ENCODE peak calls at places on chromosome 10, in ten cellular contexts. One of them, this sample, is unnamed.

GRCh38 chr10:5442056-5442989 is 30.0 kb downstream of the NET1 start:
- DNase-seq in sciatic nerve: no peak
- DNase-seq in skeletal muscle cell: no peak
- DNase-seq in endodermal cell: no peak
- DNase-seq in stimulated activated CD8-positive, alpha-beta memory T cell treated with anti-CD3 and anti-CD28 coated beads, Interleukin-4, amount 100 ng/mL, for 48 hours: no peak
- DNase-seq in cerebellar cortex: peak
- DNase-seq in C1 segment of cervical spinal cord: no peak
- DNase-seq in stimulated activated CD4-positive, alpha-beta T cell treated with anti-CD3 and anti-CD28 coated beads, Interleukin-12 subunit alpha, Interleukin-12 subunit beta, amount 100 ng/mL, for 4 hours: no peak
- DNase-seq in activated CD4-positive, CD25-positive, alpha-beta regulatory T cell: no peak
- DNase-seq in hepatocyte: peak
- DNase-seq in this sample: no peak

GRCh38 chr10:109996225-109996624 is 11.6 kb upstream of the ADD3 start:
- DNase-seq in C1 segment of cervical spinal cord: no peak
- DNase-seq in activated CD4-positive, CD25-positive, alpha-beta regulatory T cell: no peak
- DNase-seq in stimulated activated CD4-positive, alpha-beta T cell treated with anti-CD3 and anti-CD28 coated beads, Interleukin-12 subunit alpha, Interleukin-12 subunit beta, amount 100 ng/mL, for 4 hours: no peak
- DNase-seq in cerebellar cortex: no peak
- DNase-seq in stimulated activated CD8-positive, alpha-beta memory T cell treated with anti-CD3 and anti-CD28 coated beads, Interleukin-4, amount 100 ng/mL, for 48 hours: no peak
- DNase-seq in hepatocyte: peak
- DNase-seq in skeletal muscle cell: no peak
- DNase-seq in endodermal cell: no peak
- DNase-seq in sciatic nerve: no peak
- DNase-seq in this sample: no peak

GRCh38 chr10:71462642-71462935 is 65.9 kb downstream of the CDH23 start:
- DNase-seq in endodermal cell: no peak
- DNase-seq in cerebellar cortex: peak
- DNase-seq in C1 segment of cervical spinal cord: no peak
- DNase-seq in hepatocyte: no peak
- DNase-seq in stimulated activated CD8-positive, alpha-beta memory T cell treated with anti-CD3 and anti-CD28 coated beads, Interleukin-4, amount 100 ng/mL, for 48 hours: no peak
- DNase-seq in skeletal muscle cell: no peak
- DNase-seq in stimulated activated CD4-positive, alpha-beta T cell treated with anti-CD3 and anti-CD28 coated beads, Interleukin-12 subunit alpha, Interleukin-12 subunit beta, amount 100 ng/mL, for 4 hours: no peak
- DNase-seq in sciatic nerve: no peak
- DNase-seq in activated CD4-positive, CD25-positive, alpha-beta regulatory T cell: no peak
- DNase-seq in this sample: no peak

GRCh38 chr10:43926875-43927406 is 278.3 kb upstream of the ZNF32 start:
- DNase-seq in stimulated activated CD4-positive, alpha-beta T cell treated with anti-CD3 and anti-CD28 coated beads, Interleukin-12 subunit alpha, Interleukin-12 subunit beta, amount 100 ng/mL, for 4 hours: no peak
- DNase-seq in endodermal cell: peak
- DNase-seq in cerebellar cortex: no peak
- DNase-seq in activated CD4-positive, CD25-positive, alpha-beta regulatory T cell: no peak
- DNase-seq in skeletal muscle cell: no peak
- DNase-seq in C1 segment of cervical spinal cord: no peak
- DNase-seq in hepatocyte: no peak
- DNase-seq in sciatic nerve: no peak
- DNase-seq in stimulated activated CD8-positive, alpha-beta memory T cell treated with anti-CD3 and anti-CD28 coated beads, Interleukin-4, amount 100 ng/mL, for 48 hours: no peak
- DNase-seq in this sample: no peak

GRCh38 chr10:124870854-124871425 is 69.3 kb downstream of the ABRAXAS2 start:
- DNase-seq in activated CD4-positive, CD25-positive, alpha-beta regulatory T cell: no peak
- DNase-seq in skeletal muscle cell: no peak
- DNase-seq in sciatic nerve: no peak
- DNase-seq in stimulated activated CD8-positive, alpha-beta memory T cell treated with anti-CD3 and anti-CD28 coated beads, Interleukin-4, amount 100 ng/mL, for 48 hours: no peak
- DNase-seq in endodermal cell: peak
- DNase-seq in cerebellar cortex: no peak
- DNase-seq in C1 segment of cervical spinal cord: no peak
- DNase-seq in stimulated activated CD4-positive, alpha-beta T cell treated with anti-CD3 and anti-CD28 coated beads, Interleukin-12 subunit alpha, Interleukin-12 subunit beta, amount 100 ng/mL, for 4 hours: no peak
- DNase-seq in hepatocyte: no peak
- DNase-seq in this sample: no peak

GRCh38 chr10:75238182-75239180 is 2.7 kb upstream of the COMTD1 start:
- DNase-seq in stimulated activated CD4-positive, alpha-beta T cell treated with anti-CD3 and anti-CD28 coated beads, Interleukin-12 subunit alpha, Interleukin-12 subunit beta, amount 100 ng/mL, for 4 hours: no peak
- DNase-seq in cerebellar cortex: no peak
- DNase-seq in skeletal muscle cell: no peak
- DNase-seq in C1 segment of cervical spinal cord: no peak
- DNase-seq in stimulated activated CD8-positive, alpha-beta memory T cell treated with anti-CD3 and anti-CD28 coated beads, Interleukin-4, amount 100 ng/mL, for 48 hours: no peak
- DNase-seq in hepatocyte: no peak
- DNase-seq in endodermal cell: peak
- DNase-seq in sciatic nerve: peak
- DNase-seq in activated CD4-positive, CD25-positive, alpha-beta regulatory T cell: no peak
- DNase-seq in this sample: no peak

GRCh38 chr10:44747593-44748172 is 163.5 kb upstream of the TMEM72 start:
- DNase-seq in C1 segment of cervical spinal cord: no peak
- DNase-seq in stimulated activated CD8-positive, alpha-beta memory T cell treated with anti-CD3 and anti-CD28 coated beads, Interleukin-4, amount 100 ng/mL, for 48 hours: no peak
- DNase-seq in sciatic nerve: no peak
- DNase-seq in cerebellar cortex: no peak
- DNase-seq in skeletal muscle cell: no peak
- DNase-seq in activated CD4-positive, CD25-positive, alpha-beta regulatory T cell: no peak
- DNase-seq in endodermal cell: no peak
- DNase-seq in stimulated activated CD4-positive, alpha-beta T cell treated with anti-CD3 and anti-CD28 coated beads, Interleukin-12 subunit alpha, Interleukin-12 subunit beta, amount 100 ng/mL, for 4 hours: no peak
- DNase-seq in hepatocyte: no peak
- DNase-seq in this sample: no peak

GRCh38 chr10:123150986-123151738 is 3.0 kb upstream of the BUB3 start:
- DNase-seq in sciatic nerve: no peak
- DNase-seq in cerebellar cortex: no peak
- DNase-seq in stimulated activated CD8-positive, alpha-beta memory T cell treated with anti-CD3 and anti-CD28 coated beads, Interleukin-4, amount 100 ng/mL, for 48 hours: peak
- DNase-seq in hepatocyte: no peak
- DNase-seq in C1 segment of cervical spinal cord: no peak
- DNase-seq in endodermal cell: peak
- DNase-seq in stimulated activated CD4-positive, alpha-beta T cell treated with anti-CD3 and anti-CD28 coated beads, Interleukin-12 subunit alpha, Interleukin-12 subunit beta, amount 100 ng/mL, for 4 hours: no peak
- DNase-seq in skeletal muscle cell: no peak
- DNase-seq in activated CD4-positive, CD25-positive, alpha-beta regulatory T cell: no peak
- DNase-seq in this sample: no peak

GRCh38 chr10:48274636-48275035 is at the start of gene FRMPD2:
- DNase-seq in C1 segment of cervical spinal cord: no peak
- DNase-seq in cerebellar cortex: no peak
- DNase-seq in hepatocyte: no peak
- DNase-seq in stimulated activated CD4-positive, alpha-beta T cell treated with anti-CD3 and anti-CD28 coated beads, Interleukin-12 subunit alpha, Interleukin-12 subunit beta, amount 100 ng/mL, for 4 hours: no peak
- DNase-seq in activated CD4-positive, CD25-positive, alpha-beta regulatory T cell: no peak
- DNase-seq in stimulated activated CD8-positive, alpha-beta memory T cell treated with anti-CD3 and anti-CD28 coated beads, Interleukin-4, amount 100 ng/mL, for 48 hours: no peak
- DNase-seq in skeletal muscle cell: no peak
- DNase-seq in sciatic nerve: no peak
- DNase-seq in endodermal cell: peak
- DNase-seq in this sample: peak

GRCh38 chr10:78203915-78204818 is 170.5 kb downstream of the RPS24 start:
- DNase-seq in stimulated activated CD4-positive, alpha-beta T cell treated with anti-CD3 and anti-CD28 coated beads, Interleukin-12 subunit alpha, Interleukin-12 subunit beta, amount 100 ng/mL, for 4 hours: no peak
- DNase-seq in hepatocyte: peak
- DNase-seq in sciatic nerve: no peak
- DNase-seq in skeletal muscle cell: no peak
- DNase-seq in stimulated activated CD8-positive, alpha-beta memory T cell treated with anti-CD3 and anti-CD28 coated beads, Interleukin-4, amount 100 ng/mL, for 48 hours: no peak
- DNase-seq in endodermal cell: no peak
- DNase-seq in cerebellar cortex: no peak
- DNase-seq in C1 segment of cervical spinal cord: no peak
- DNase-seq in activated CD4-positive, CD25-positive, alpha-beta regulatory T cell: no peak
- DNase-seq in this sample: no peak

GRCh38 chr10:3716093-3716492 is 68.9 kb downstream of the KLF6 start:
- DNase-seq in stimulated activated CD8-positive, alpha-beta memory T cell treated with anti-CD3 and anti-CD28 coated beads, Interleukin-4, amount 100 ng/mL, for 48 hours: no peak
- DNase-seq in stimulated activated CD4-positive, alpha-beta T cell treated with anti-CD3 and anti-CD28 coated beads, Interleukin-12 subunit alpha, Interleukin-12 subunit beta, amount 100 ng/mL, for 4 hours: no peak
- DNase-seq in sciatic nerve: no peak
- DNase-seq in activated CD4-positive, CD25-positive, alpha-beta regulatory T cell: no peak
- DNase-seq in skeletal muscle cell: no peak
- DNase-seq in cerebellar cortex: no peak
- DNase-seq in hepatocyte: no peak
- DNase-seq in endodermal cell: no peak
- DNase-seq in C1 segment of cervical spinal cord: no peak
- DNase-seq in this sample: no peak

GRCh38 chr10:78255796-78256638 is 222.4 kb downstream of the RPS24 start:
- DNase-seq in stimulated activated CD8-positive, alpha-beta memory T cell treated with anti-CD3 and anti-CD28 coated beads, Interleukin-4, amount 100 ng/mL, for 48 hours: no peak
- DNase-seq in skeletal muscle cell: peak
- DNase-seq in C1 segment of cervical spinal cord: peak
- DNase-seq in cerebellar cortex: no peak
- DNase-seq in activated CD4-positive, CD25-positive, alpha-beta regulatory T cell: no peak
- DNase-seq in sciatic nerve: no peak
- DNase-seq in stimulated activated CD4-positive, alpha-beta T cell treated with anti-CD3 and anti-CD28 coated beads, Interleukin-12 subunit alpha, Interleukin-12 subunit beta, amount 100 ng/mL, for 4 hours: no peak
- DNase-seq in hepatocyte: peak
- DNase-seq in endodermal cell: peak
- DNase-seq in this sample: no peak

GRCh38 chr10:62732841-62733653 is 71.5 kb upstream of the ADO start:
- DNase-seq in endodermal cell: no peak
- DNase-seq in cerebellar cortex: no peak
- DNase-seq in sciatic nerve: no peak
- DNase-seq in hepatocyte: no peak
- DNase-seq in stimulated activated CD8-positive, alpha-beta memory T cell treated with anti-CD3 and anti-CD28 coated beads, Interleukin-4, amount 100 ng/mL, for 48 hours: peak
- DNase-seq in stimulated activated CD4-positive, alpha-beta T cell treated with anti-CD3 and anti-CD28 coated beads, Interleukin-12 subunit alpha, Interleukin-12 subunit beta, amount 100 ng/mL, for 4 hours: peak
- DNase-seq in activated CD4-positive, CD25-positive, alpha-beta regulatory T cell: peak
- DNase-seq in skeletal muscle cell: peak
- DNase-seq in C1 segment of cervical spinal cord: no peak
- DNase-seq in this sample: no peak

GRCh38 chr10:133378251-133379096 is 588 bp upstream of the PAOX start:
- DNase-seq in endodermal cell: peak
- DNase-seq in sciatic nerve: peak
- DNase-seq in stimulated activated CD4-positive, alpha-beta T cell treated with anti-CD3 and anti-CD28 coated beads, Interleukin-12 subunit alpha, Interleukin-12 subunit beta, amount 100 ng/mL, for 4 hours: peak
- DNase-seq in cerebellar cortex: peak
- DNase-seq in activated CD4-positive, CD25-positive, alpha-beta regulatory T cell: peak
- DNase-seq in C1 segment of cervical spinal cord: peak
- DNase-seq in hepatocyte: peak
- DNase-seq in skeletal muscle cell: no peak
- DNase-seq in stimulated activated CD8-positive, alpha-beta memory T cell treated with anti-CD3 and anti-CD28 coated beads, Interleukin-4, amount 100 ng/mL, for 48 hours: peak
- DNase-seq in this sample: no peak

GRCh38 chr10:129169115-129169514 is 297.9 kb upstream of the MGMT start:
- DNase-seq in endodermal cell: no peak
- DNase-seq in sciatic nerve: no peak
- DNase-seq in hepatocyte: no peak
- DNase-seq in stimulated activated CD8-positive, alpha-beta memory T cell treated with anti-CD3 and anti-CD28 coated beads, Interleukin-4, amount 100 ng/mL, for 48 hours: no peak
- DNase-seq in cerebellar cortex: no peak
- DNase-seq in stimulated activated CD4-positive, alpha-beta T cell treated with anti-CD3 and anti-CD28 coated beads, Interleukin-12 subunit alpha, Interleukin-12 subunit beta, amount 100 ng/mL, for 4 hours: no peak
- DNase-seq in C1 segment of cervical spinal cord: no peak
- DNase-seq in skeletal muscle cell: no peak
- DNase-seq in activated CD4-positive, CD25-positive, alpha-beta regulatory T cell: no peak
- DNase-seq in this sample: no peak

GRCh38 chr10:103756277-103756869 is 99.0 kb downstream of the SH3PXD2A start:
- DNase-seq in sciatic nerve: no peak
- DNase-seq in hepatocyte: no peak
- DNase-seq in stimulated activated CD8-positive, alpha-beta memory T cell treated with anti-CD3 and anti-CD28 coated beads, Interleukin-4, amount 100 ng/mL, for 48 hours: no peak
- DNase-seq in C1 segment of cervical spinal cord: no peak
- DNase-seq in endodermal cell: no peak
- DNase-seq in activated CD4-positive, CD25-positive, alpha-beta regulatory T cell: no peak
- DNase-seq in skeletal muscle cell: no peak
- DNase-seq in cerebellar cortex: no peak
- DNase-seq in stimulated activated CD4-positive, alpha-beta T cell treated with anti-CD3 and anti-CD28 coated beads, Interleukin-12 subunit alpha, Interleukin-12 subunit beta, amount 100 ng/mL, for 4 hours: no peak
- DNase-seq in this sample: no peak

GRCh38 chr10:108673756-108674155 is 1249.6 kb downstream of the XPNPEP1 start:
- DNase-seq in cerebellar cortex: peak
- DNase-seq in skeletal muscle cell: no peak
- DNase-seq in sciatic nerve: no peak
- DNase-seq in C1 segment of cervical spinal cord: no peak
- DNase-seq in endodermal cell: no peak
- DNase-seq in hepatocyte: no peak
- DNase-seq in stimulated activated CD8-positive, alpha-beta memory T cell treated with anti-CD3 and anti-CD28 coated beads, Interleukin-4, amount 100 ng/mL, for 48 hours: no peak
- DNase-seq in activated CD4-positive, CD25-positive, alpha-beta regulatory T cell: no peak
- DNase-seq in stimulated activated CD4-positive, alpha-beta T cell treated with anti-CD3 and anti-CD28 coated beads, Interleukin-12 subunit alpha, Interleukin-12 subunit beta, amount 100 ng/mL, for 4 hours: no peak
- DNase-seq in this sample: no peak

GRCh38 chr10:124867304-124867703 is 65.7 kb downstream of the ABRAXAS2 start:
- DNase-seq in endodermal cell: no peak
- DNase-seq in sciatic nerve: no peak
- DNase-seq in skeletal muscle cell: no peak
- DNase-seq in activated CD4-positive, CD25-positive, alpha-beta regulatory T cell: no peak
- DNase-seq in cerebellar cortex: peak
- DNase-seq in stimulated activated CD8-positive, alpha-beta memory T cell treated with anti-CD3 and anti-CD28 coated beads, Interleukin-4, amount 100 ng/mL, for 48 hours: no peak
- DNase-seq in C1 segment of cervical spinal cord: no peak
- DNase-seq in hepatocyte: no peak
- DNase-seq in stimulated activated CD4-positive, alpha-beta T cell treated with anti-CD3 and anti-CD28 coated beads, Interleukin-12 subunit alpha, Interleukin-12 subunit beta, amount 100 ng/mL, for 4 hours: no peak
- DNase-seq in this sample: no peak

GRCh38 chr10:104614245-104614831 is 26.8 kb upstream of the SORCS3 start:
- DNase-seq in hepatocyte: peak
- DNase-seq in activated CD4-positive, CD25-positive, alpha-beta regulatory T cell: no peak
- DNase-seq in skeletal muscle cell: no peak
- DNase-seq in endodermal cell: peak
- DNase-seq in C1 segment of cervical spinal cord: no peak
- DNase-seq in stimulated activated CD4-positive, alpha-beta T cell treated with anti-CD3 and anti-CD28 coated beads, Interleukin-12 subunit alpha, Interleukin-12 subunit beta, amount 100 ng/mL, for 4 hours: peak
- DNase-seq in sciatic nerve: no peak
- DNase-seq in cerebellar cortex: no peak
- DNase-seq in stimulated activated CD8-positive, alpha-beta memory T cell treated with anti-CD3 and anti-CD28 coated beads, Interleukin-4, amount 100 ng/mL, for 48 hours: peak
- DNase-seq in this sample: no peak

GRCh38 chr10:58674260-58674659 is 161.6 kb downstream of the BICC1 start:
- DNase-seq in activated CD4-positive, CD25-positive, alpha-beta regulatory T cell: no peak
- DNase-seq in skeletal muscle cell: no peak
- DNase-seq in cerebellar cortex: no peak
- DNase-seq in sciatic nerve: no peak
- DNase-seq in stimulated activated CD8-positive, alpha-beta memory T cell treated with anti-CD3 and anti-CD28 coated beads, Interleukin-4, amount 100 ng/mL, for 48 hours: no peak
- DNase-seq in hepatocyte: no peak
- DNase-seq in stimulated activated CD4-positive, alpha-beta T cell treated with anti-CD3 and anti-CD28 coated beads, Interleukin-12 subunit alpha, Interleukin-12 subunit beta, amount 100 ng/mL, for 4 hours: no peak
- DNase-seq in endodermal cell: no peak
- DNase-seq in C1 segment of cervical spinal cord: no peak
- DNase-seq in this sample: no peak

GRCh38 chr10:3757638-3758490 is 27.1 kb downstream of the KLF6 start:
- DNase-seq in hepatocyte: no peak
- DNase-seq in cerebellar cortex: no peak
- DNase-seq in activated CD4-positive, CD25-positive, alpha-beta regulatory T cell: peak
- DNase-seq in skeletal muscle cell: no peak
- DNase-seq in endodermal cell: no peak
- DNase-seq in C1 segment of cervical spinal cord: no peak
- DNase-seq in stimulated activated CD4-positive, alpha-beta T cell treated with anti-CD3 and anti-CD28 coated beads, Interleukin-12 subunit alpha, Interleukin-12 subunit beta, amount 100 ng/mL, for 4 hours: peak
- DNase-seq in sciatic nerve: no peak
- DNase-seq in stimulated activated CD8-positive, alpha-beta memory T cell treated with anti-CD3 and anti-CD28 coated beads, Interleukin-4, amount 100 ng/mL, for 48 hours: peak
- DNase-seq in this sample: no peak

GRCh38 chr10:99329891-99330674 is 927 bp downstream of the CNNM1 start:
- DNase-seq in stimulated activated CD8-positive, alpha-beta memory T cell treated with anti-CD3 and anti-CD28 coated beads, Interleukin-4, amount 100 ng/mL, for 48 hours: peak
- DNase-seq in cerebellar cortex: peak
- DNase-seq in activated CD4-positive, CD25-positive, alpha-beta regulatory T cell: no peak
- DNase-seq in endodermal cell: peak
- DNase-seq in sciatic nerve: no peak
- DNase-seq in C1 segment of cervical spinal cord: no peak
- DNase-seq in stimulated activated CD4-positive, alpha-beta T cell treated with anti-CD3 and anti-CD28 coated beads, Interleukin-12 subunit alpha, Interleukin-12 subunit beta, amount 100 ng/mL, for 4 hours: peak
- DNase-seq in hepatocyte: peak
- DNase-seq in skeletal muscle cell: no peak
- DNase-seq in this sample: no peak

GRCh38 chr10:22682237-22683192 is 31.9 kb downstream of the PIP4K2A start:
- DNase-seq in activated CD4-positive, CD25-positive, alpha-beta regulatory T cell: peak
- DNase-seq in skeletal muscle cell: peak
- DNase-seq in stimulated activated CD4-positive, alpha-beta T cell treated with anti-CD3 and anti-CD28 coated beads, Interleukin-12 subunit alpha, Interleukin-12 subunit beta, amount 100 ng/mL, for 4 hours: no peak
- DNase-seq in stimulated activated CD8-positive, alpha-beta memory T cell treated with anti-CD3 and anti-CD28 coated beads, Interleukin-4, amount 100 ng/mL, for 48 hours: peak
- DNase-seq in sciatic nerve: no peak
- DNase-seq in C1 segment of cervical spinal cord: no peak
- DNase-seq in endodermal cell: no peak
- DNase-seq in hepatocyte: no peak
- DNase-seq in cerebellar cortex: no peak
- DNase-seq in this sample: no peak

GRCh38 chr10:75430000-75430763 is 1.2 kb upstream of the LRMDA start:
- DNase-seq in skeletal muscle cell: no peak
- DNase-seq in cerebellar cortex: no peak
- DNase-seq in hepatocyte: peak
- DNase-seq in sciatic nerve: peak
- DNase-seq in stimulated activated CD4-positive, alpha-beta T cell treated with anti-CD3 and anti-CD28 coated beads, Interleukin-12 subunit alpha, Interleukin-12 subunit beta, amount 100 ng/mL, for 4 hours: no peak
- DNase-seq in C1 segment of cervical spinal cord: no peak
- DNase-seq in endodermal cell: peak
- DNase-seq in activated CD4-positive, CD25-positive, alpha-beta regulatory T cell: no peak
- DNase-seq in stimulated activated CD8-positive, alpha-beta memory T cell treated with anti-CD3 and anti-CD28 coated beads, Interleukin-4, amount 100 ng/mL, for 48 hours: no peak
- DNase-seq in this sample: no peak

GRCh38 chr10:124085680-124086079 is 7.7 kb downstream of the CHST15 start:
- DNase-seq in sciatic nerve: no peak
- DNase-seq in skeletal muscle cell: no peak
- DNase-seq in hepatocyte: no peak
- DNase-seq in stimulated activated CD8-positive, alpha-beta memory T cell treated with anti-CD3 and anti-CD28 coated beads, Interleukin-4, amount 100 ng/mL, for 48 hours: no peak
- DNase-seq in endodermal cell: no peak
- DNase-seq in C1 segment of cervical spinal cord: no peak
- DNase-seq in stimulated activated CD4-positive, alpha-beta T cell treated with anti-CD3 and anti-CD28 coated beads, Interleukin-12 subunit alpha, Interleukin-12 subunit beta, amount 100 ng/mL, for 4 hours: no peak
- DNase-seq in cerebellar cortex: no peak
- DNase-seq in activated CD4-positive, CD25-positive, alpha-beta regulatory T cell: no peak
- DNase-seq in this sample: no peak

This sample was measured in D721Med.